ENCODE peak calls at places on chromosomes 6 and 20, in seven cellular contexts. S, Y, G, J, W, A and U are unnamed samples. For H3K36me3, the result is how much of the 10 kb centered on the place peaks cover.

GRCh38 chr6:37473364-37474095 is 26.2 kb downstream of the CCDC167 start:
- DNase-seq in S (peak), Y (peak), G (no peak), J (peak), W (no peak), A (peak), U (peak)

GRCh38 chr20:33713865-33714367 is 6.2 kb downstream of the PXMP4 start:
- DNase-seq in S (no peak), Y (no peak), G (no peak), J (no peak), W (no peak), A (no peak), U (no peak)

GRCh38 chr20:12984863-12985262 is 23.9 kb upstream of the SPTLC3 start:
- DNase-seq in S (no peak), Y (no peak), G (no peak), J (no peak), W (no peak), A (no peak), U (no peak)

GRCh38 chr6:158910484-158911075 is 89.4 kb downstream of the RSPH3 start:
- DNase-seq in S (peak), Y (peak), G (no peak), J (no peak), W (peak), A (no peak), U (peak)

GRCh38 chr6:43455034-43455747 is at the start of gene DLK2:
- DNase-seq in S (peak), Y (no peak), G (peak), J (no peak), W (peak), A (no peak), U (no peak)

GRCh38 chr6:106180208-106180607 is 94.1 kb downstream of the PRDM1 start:
- DNase-seq in S (no peak), Y (no peak), G (no peak), J (no peak), W (no peak), A (no peak), U (no peak)

GRCh38 chr20:5433352-5433751 is 116.6 kb upstream of the PROKR2 start:
- DNase-seq in S (no peak), Y (no peak), G (no peak), J (no peak), W (no peak), A (no peak), U (no peak)

GRCh38 chr20:59942245-59942644 is 2.1 kb downstream of the FAM217B start:
- DNase-seq in S (no peak), Y (no peak), G (no peak), J (no peak), W (no peak), A (no peak), U (no peak)

GRCh38 chr20:40738976-40739375 is 49.9 kb upstream of the MAFB start:
- DNase-seq in S (no peak), Y (no peak), G (no peak), J (no peak), W (no peak), A (no peak), U (no peak)

GRCh38 chr6:15244605-15245360 is 1.1 kb upstream of the JARID2 start:
- DNase-seq in S (peak), Y (peak), G (no peak), J (peak), W (peak), A (peak), U (peak)

GRCh38 chr20:62354031-62354808 is 12.9 kb downstream of the LAMA5 start:
- DNase-seq in S (no peak), Y (no peak), G (no peak), J (no peak), W (no peak), A (no peak), U (no peak)

GRCh38 chr20:62354811-62355341 is 12.2 kb downstream of the LAMA5 start:
- DNase-seq in S (no peak), Y (no peak), G (no peak), J (no peak), W (no peak), A (no peak), U (no peak)

GRCh38 chr20:62356143-62356947 is 10.8 kb downstream of the LAMA5 start:
- DNase-seq in S (no peak), Y (no peak), G (no peak), J (no peak), W (no peak), A (peak), U (no peak)

GRCh38 chr20:62356948-62357667 is 10.0 kb downstream of the LAMA5 start:
- DNase-seq in S (peak), Y (peak), G (no peak), J (peak), W (no peak), A (peak), U (no peak)

DNA sequence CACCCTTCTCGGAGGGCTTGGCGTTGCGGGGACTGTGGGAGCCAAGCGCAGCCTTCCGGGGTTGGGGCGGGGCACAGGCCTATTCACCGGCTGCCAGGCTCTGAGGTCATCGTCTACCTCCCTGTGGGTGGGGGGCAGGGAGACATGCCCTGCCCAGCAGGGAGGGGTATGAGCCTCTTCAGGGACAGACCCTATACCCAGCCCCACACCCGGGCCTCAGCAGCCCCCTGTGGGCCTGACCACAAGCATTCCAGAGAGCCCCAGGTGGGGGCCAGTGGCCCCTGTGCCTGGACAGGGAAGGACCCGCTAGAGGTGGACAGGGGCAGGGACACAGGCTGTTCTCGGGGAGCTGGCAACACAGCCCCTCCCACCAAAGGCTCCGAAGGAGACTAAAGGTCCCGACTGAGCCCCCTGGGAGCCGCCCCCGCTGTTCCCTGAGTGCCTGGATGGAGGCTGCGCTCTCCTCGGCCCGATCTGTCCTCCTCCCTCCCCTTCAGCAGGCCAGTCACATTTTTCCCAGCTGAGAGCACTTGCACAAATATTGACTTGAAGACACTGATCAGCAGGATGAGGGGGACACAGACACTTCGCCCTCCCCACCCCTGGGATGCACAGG is 11.5 kb downstream of the LAMA5 start:
- DNase-seq in S (peak), Y (peak), G (no peak), J (peak), W (peak), A (peak), U (no peak)
- H3K36me3 ChIP-seq in S (under half), Y (under half), G (under half), J (under half), W (under half), A (under half), U (under half)

DNA sequence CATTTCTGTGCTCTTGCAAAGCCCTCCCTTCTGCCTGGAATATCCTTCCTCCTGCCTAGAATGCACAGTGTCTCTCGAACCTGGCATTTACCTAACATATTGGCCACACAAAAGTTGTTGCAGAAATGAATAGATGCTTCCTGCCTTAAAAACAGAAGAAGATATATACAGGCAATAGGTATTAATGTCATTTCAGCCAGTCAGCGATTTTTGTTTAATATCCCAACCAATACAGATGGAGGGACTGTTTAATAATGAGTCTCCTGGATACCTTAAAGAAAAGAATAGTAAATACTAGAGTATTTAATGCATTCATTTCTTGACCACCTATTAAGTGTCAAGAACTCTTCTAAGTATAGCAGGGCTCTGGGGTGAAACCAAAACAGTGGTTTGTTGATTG is 70.3 kb downstream of the MBOAT1 start:
- DNase-seq in S (no peak), Y (no peak), G (no peak), J (no peak), W (no peak), A (no peak), U (no peak)
- H3K36me3 ChIP-seq in S (under half), Y (under half), G (under half), J (under half), W (under half), A (half or more), U (under half)

GRCh38 chr6:160030103-160030502 is 61.2 kb downstream of the IGF2R start:
- DNase-seq in S (peak), Y (peak), G (no peak), J (peak), W (peak), A (peak), U (no peak)
- H3K36me3 ChIP-seq in S (under half), Y (under half), G (under half), J (under half), W (under half), A (half or more), U (under half)

DNA sequence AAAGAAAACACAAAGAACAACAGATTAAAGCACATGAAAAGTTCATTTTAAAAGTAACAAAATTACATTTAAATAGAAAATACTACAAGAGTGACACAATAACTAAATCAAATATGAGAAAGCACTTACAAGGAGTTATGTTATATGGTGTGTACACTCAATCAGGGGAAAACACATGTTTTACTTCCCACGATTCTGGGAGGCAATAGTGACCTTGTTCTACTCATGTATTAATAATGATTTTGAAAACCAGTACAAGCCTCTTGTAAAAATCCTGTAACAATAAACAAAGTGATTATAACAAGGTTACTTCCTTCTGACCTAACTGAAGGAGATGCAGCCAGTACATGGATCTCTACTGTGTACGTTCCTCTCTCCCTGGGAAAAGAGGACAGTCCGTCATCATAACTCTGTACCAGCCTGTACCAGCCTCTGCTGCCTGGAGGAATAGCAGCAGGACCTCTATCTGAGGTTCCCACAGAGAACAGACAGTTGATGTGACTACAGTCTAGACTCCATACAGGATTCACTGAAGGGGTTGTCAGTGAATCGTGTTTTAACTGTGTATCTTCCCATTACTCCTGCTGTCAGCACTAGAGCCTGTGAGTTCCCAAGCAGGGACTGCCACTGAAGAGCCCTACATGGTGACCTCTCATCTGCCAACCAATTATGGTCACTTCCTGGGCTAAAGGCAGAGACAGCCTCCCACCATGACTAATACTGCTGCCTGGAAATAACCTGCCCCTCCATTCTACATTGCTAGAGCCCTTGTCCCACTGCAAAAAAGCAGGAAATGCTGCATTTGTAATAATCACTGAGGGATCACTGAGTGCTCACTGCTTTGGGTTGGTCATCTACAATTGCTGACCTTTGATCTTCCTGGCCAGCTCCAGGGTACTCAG is 149.7 kb downstream of the KIF16B start:
- DNase-seq in S (peak), Y (no peak), G (no peak), J (no peak), W (no peak), A (no peak), U (no peak)
- H3K36me3 ChIP-seq in S (under half), Y (under half), G (under half), J (under half), W (under half), A (half or more), U (under half)

GRCh38 chr6:41796474-41796873 is 9.0 kb downstream of the TOMM6 start:
- DNase-seq in S (no peak), Y (no peak), G (no peak), J (no peak), W (no peak), A (no peak), U (no peak)
- H3K36me3 ChIP-seq in S (under half), Y (under half), G (under half), J (under half), W (under half), A (under half), U (under half)

GRCh38 chr20:15890358-15890982 is 682.8 kb downstream of the KIF16B start:
- DNase-seq in S (no peak), Y (no peak), G (no peak), J (no peak), W (no peak), A (no peak), U (no peak)
- H3K36me3 ChIP-seq in S (under half), Y (under half), G (under half), J (under half), W (under half), A (under half), U (under half)